ENCODE peak calls at places on chromosomes 2 and 18, in five cellular contexts. One of them, this sample, is unnamed.

GRCh38 chr2:190344275-190344827 is 962 bp downstream of the INPP1 start:
- DNase-seq in GM13976: peak; percentile 76
- DNase-seq in stimulated activated CD8-positive, alpha-beta memory T cell treated with anti-CD3 and anti-CD28 coated beads, Interleukin-7, amount 100 ng/mL, for 1 hour: no peak
- DNase-seq in NCI-H2171 treated with DMSO at 0.1 percent for 48 hours: no peak
- DNase-seq in GM03348: no peak
- DNase-seq in this sample: no peak

GRCh38 chr2:238060542-238061309 is at the start of gene SCLY:
- DNase-seq in stimulated activated CD8-positive, alpha-beta memory T cell treated with anti-CD3 and anti-CD28 coated beads, Interleukin-7, amount 100 ng/mL, for 1 hour: peak; percentile 91
- DNase-seq in GM13976: peak; percentile 99
- DNase-seq in NCI-H2171 treated with DMSO at 0.1 percent for 48 hours: peak; percentile 77
- DNase-seq in GM03348: peak; percentile 100
- DNase-seq in this sample: peak; percentile 97

GRCh38 chr18:58726671-58727070 is 55.4 kb downstream of the MALT1 start:
- DNase-seq in GM13976: no peak
- DNase-seq in GM03348: no peak
- DNase-seq in NCI-H2171 treated with DMSO at 0.1 percent for 48 hours: no peak
- DNase-seq in stimulated activated CD8-positive, alpha-beta memory T cell treated with anti-CD3 and anti-CD28 coated beads, Interleukin-7, amount 100 ng/mL, for 1 hour: no peak
- DNase-seq in this sample: no peak

GRCh38 chr2:179655627-179656026 is 205.8 kb downstream of the ZNF385B start:
- DNase-seq in GM03348: peak; percentile 26
- DNase-seq in stimulated activated CD8-positive, alpha-beta memory T cell treated with anti-CD3 and anti-CD28 coated beads, Interleukin-7, amount 100 ng/mL, for 1 hour: no peak
- DNase-seq in GM13976: no peak
- DNase-seq in NCI-H2171 treated with DMSO at 0.1 percent for 48 hours: no peak
- DNase-seq in this sample: no peak

GRCh38 chr2:186544255-186544675 is 45.6 kb upstream of the ITGAV start:
- DNase-seq in GM03348: peak; percentile 63
- DNase-seq in NCI-H2171 treated with DMSO at 0.1 percent for 48 hours: no peak
- DNase-seq in stimulated activated CD8-positive, alpha-beta memory T cell treated with anti-CD3 and anti-CD28 coated beads, Interleukin-7, amount 100 ng/mL, for 1 hour: no peak
- DNase-seq in GM13976: no peak
- DNase-seq in this sample: no peak

GRCh38 chr2:5234563-5234962 is 457.6 kb upstream of the SOX11 start:
- DNase-seq in NCI-H2171 treated with DMSO at 0.1 percent for 48 hours: no peak
- DNase-seq in GM03348: no peak
- DNase-seq in GM13976: no peak
- DNase-seq in stimulated activated CD8-positive, alpha-beta memory T cell treated with anti-CD3 and anti-CD28 coated beads, Interleukin-7, amount 100 ng/mL, for 1 hour: no peak
- DNase-seq in this sample: no peak

GRCh38 chr2:150924862-150925261 is 336.8 kb downstream of the RBM43 start:
- DNase-seq in GM13976: no peak
- DNase-seq in stimulated activated CD8-positive, alpha-beta memory T cell treated with anti-CD3 and anti-CD28 coated beads, Interleukin-7, amount 100 ng/mL, for 1 hour: no peak
- DNase-seq in GM03348: no peak
- DNase-seq in NCI-H2171 treated with DMSO at 0.1 percent for 48 hours: no peak
- DNase-seq in this sample: no peak

GRCh38 chr2:85215074-85216050 is 82.2 kb downstream of the TCF7L1 start:
- DNase-seq in GM13976: no peak
- DNase-seq in NCI-H2171 treated with DMSO at 0.1 percent for 48 hours: peak; percentile 13
- DNase-seq in stimulated activated CD8-positive, alpha-beta memory T cell treated with anti-CD3 and anti-CD28 coated beads, Interleukin-7, amount 100 ng/mL, for 1 hour: no peak
- DNase-seq in GM03348: peak; percentile 84
- DNase-seq in this sample: no peak

GRCh38 chr18:21534327-21534726 is 66.2 kb downstream of the ESCO1 start:
- DNase-seq in GM13976: no peak
- DNase-seq in GM03348: no peak
- DNase-seq in stimulated activated CD8-positive, alpha-beta memory T cell treated with anti-CD3 and anti-CD28 coated beads, Interleukin-7, amount 100 ng/mL, for 1 hour: no peak
- DNase-seq in NCI-H2171 treated with DMSO at 0.1 percent for 48 hours: no peak
- DNase-seq in this sample: no peak

GRCh38 chr18:56333846-56334245 is 304.5 kb downstream of the TXNL1 start:
- DNase-seq in stimulated activated CD8-positive, alpha-beta memory T cell treated with anti-CD3 and anti-CD28 coated beads, Interleukin-7, amount 100 ng/mL, for 1 hour: no peak
- DNase-seq in GM13976: no peak
- DNase-seq in GM03348: no peak
- DNase-seq in NCI-H2171 treated with DMSO at 0.1 percent for 48 hours: no peak
- DNase-seq in this sample: no peak

GRCh38 chr2:238169021-238169707 is 10.4 kb downstream of the ERFE start:
- DNase-seq in GM03348: peak; percentile 82
- DNase-seq in GM13976: no peak
- DNase-seq in NCI-H2171 treated with DMSO at 0.1 percent for 48 hours: no peak
- DNase-seq in stimulated activated CD8-positive, alpha-beta memory T cell treated with anti-CD3 and anti-CD28 coated beads, Interleukin-7, amount 100 ng/mL, for 1 hour: no peak
- DNase-seq in this sample: no peak

GRCh38 chr2:128277961-128278681 is 40.5 kb downstream of the HS6ST1 start:
- DNase-seq in stimulated activated CD8-positive, alpha-beta memory T cell treated with anti-CD3 and anti-CD28 coated beads, Interleukin-7, amount 100 ng/mL, for 1 hour: no peak
- DNase-seq in GM03348: no peak
- DNase-seq in NCI-H2171 treated with DMSO at 0.1 percent for 48 hours: no peak
- DNase-seq in GM13976: no peak
- DNase-seq in this sample: no peak

GRCh38 chr2:240426797-240427721 is 8.4 kb upstream of the GPC1 start:
- DNase-seq in GM03348: no peak
- DNase-seq in NCI-H2171 treated with DMSO at 0.1 percent for 48 hours: no peak
- DNase-seq in stimulated activated CD8-positive, alpha-beta memory T cell treated with anti-CD3 and anti-CD28 coated beads, Interleukin-7, amount 100 ng/mL, for 1 hour: no peak
- DNase-seq in GM13976: no peak
- DNase-seq in this sample: no peak

GRCh38 chr18:32271649-32272324 is 81.9 kb downstream of the MEP1B start:
- DNase-seq in NCI-H2171 treated with DMSO at 0.1 percent for 48 hours: peak; percentile 11
- DNase-seq in GM13976: peak; percentile 68
- DNase-seq in stimulated activated CD8-positive, alpha-beta memory T cell treated with anti-CD3 and anti-CD28 coated beads, Interleukin-7, amount 100 ng/mL, for 1 hour: no peak
- DNase-seq in GM03348: peak; percentile 82
- DNase-seq in this sample: peak; percentile 27

GRCh38 chr2:43083710-43084698 is 142.4 kb downstream of the ZFP36L2 start:
- DNase-seq in stimulated activated CD8-positive, alpha-beta memory T cell treated with anti-CD3 and anti-CD28 coated beads, Interleukin-7, amount 100 ng/mL, for 1 hour: no peak
- DNase-seq in GM13976: no peak
- DNase-seq in NCI-H2171 treated with DMSO at 0.1 percent for 48 hours: no peak
- DNase-seq in GM03348: peak; percentile 78
- DNase-seq in this sample: no peak

GRCh38 chr2:204686415-204686814 is 141.1 kb downstream of the PARD3B start:
- DNase-seq in stimulated activated CD8-positive, alpha-beta memory T cell treated with anti-CD3 and anti-CD28 coated beads, Interleukin-7, amount 100 ng/mL, for 1 hour: no peak
- DNase-seq in GM03348: peak; percentile 27
- DNase-seq in NCI-H2171 treated with DMSO at 0.1 percent for 48 hours: no peak
- DNase-seq in GM13976: no peak
- DNase-seq in this sample: no peak

GRCh38 chr18:61748024-61748423 is 144.8 kb downstream of the RNF152 start:
- DNase-seq in NCI-H2171 treated with DMSO at 0.1 percent for 48 hours: no peak
- DNase-seq in GM13976: no peak
- DNase-seq in GM03348: no peak
- DNase-seq in stimulated activated CD8-positive, alpha-beta memory T cell treated with anti-CD3 and anti-CD28 coated beads, Interleukin-7, amount 100 ng/mL, for 1 hour: no peak
- DNase-seq in this sample: peak; percentile 54

GRCh38 chr18:48657446-48658120 is 118.8 kb downstream of the CTIF start:
- DNase-seq in NCI-H2171 treated with DMSO at 0.1 percent for 48 hours: no peak
- DNase-seq in GM13976: no peak
- DNase-seq in GM03348: no peak
- DNase-seq in stimulated activated CD8-positive, alpha-beta memory T cell treated with anti-CD3 and anti-CD28 coated beads, Interleukin-7, amount 100 ng/mL, for 1 hour: no peak
- DNase-seq in this sample: no peak

GRCh38 chr18:34659579-34660517 is 50.2 kb upstream of the DTNA start:
- DNase-seq in NCI-H2171 treated with DMSO at 0.1 percent for 48 hours: no peak
- DNase-seq in stimulated activated CD8-positive, alpha-beta memory T cell treated with anti-CD3 and anti-CD28 coated beads, Interleukin-7, amount 100 ng/mL, for 1 hour: no peak
- DNase-seq in GM13976: no peak
- DNase-seq in GM03348: peak; percentile 88
- DNase-seq in this sample: peak; percentile 77

GRCh38 chr2:158497486-158497885 is 40.7 kb downstream of the PKP4 start:
- DNase-seq in NCI-H2171 treated with DMSO at 0.1 percent for 48 hours: no peak
- DNase-seq in GM13976: no peak
- DNase-seq in stimulated activated CD8-positive, alpha-beta memory T cell treated with anti-CD3 and anti-CD28 coated beads, Interleukin-7, amount 100 ng/mL, for 1 hour: no peak
- DNase-seq in GM03348: no peak
- DNase-seq in this sample: no peak

GRCh38 chr2:101893676-101894381 is 97.9 kb upstream of the IL1R2 start:
- DNase-seq in GM13976: no peak
- DNase-seq in GM03348: no peak
- DNase-seq in NCI-H2171 treated with DMSO at 0.1 percent for 48 hours: no peak
- DNase-seq in stimulated activated CD8-positive, alpha-beta memory T cell treated with anti-CD3 and anti-CD28 coated beads, Interleukin-7, amount 100 ng/mL, for 1 hour: no peak
- DNase-seq in this sample: no peak

GRCh38 chr18:67997496-67997895 is 481.0 kb upstream of the DSEL start:
- DNase-seq in GM13976: no peak
- DNase-seq in NCI-H2171 treated with DMSO at 0.1 percent for 48 hours: no peak
- DNase-seq in GM03348: no peak
- DNase-seq in stimulated activated CD8-positive, alpha-beta memory T cell treated with anti-CD3 and anti-CD28 coated beads, Interleukin-7, amount 100 ng/mL, for 1 hour: no peak
- DNase-seq in this sample: no peak

GRCh38 chr2:9207641-9208301 is 1.2 kb downstream of the ASAP2 start:
- DNase-seq in stimulated activated CD8-positive, alpha-beta memory T cell treated with anti-CD3 and anti-CD28 coated beads, Interleukin-7, amount 100 ng/mL, for 1 hour: no peak
- DNase-seq in GM03348: peak; percentile 49
- DNase-seq in GM13976: peak; percentile 38
- DNase-seq in NCI-H2171 treated with DMSO at 0.1 percent for 48 hours: peak; percentile 83
- DNase-seq in this sample: no peak

GRCh38 chr2:62794791-62795190 is 89.3 kb downstream of the EHBP1 start:
- DNase-seq in NCI-H2171 treated with DMSO at 0.1 percent for 48 hours: peak; percentile 55
- DNase-seq in GM03348: no peak
- DNase-seq in GM13976: no peak
- DNase-seq in stimulated activated CD8-positive, alpha-beta memory T cell treated with anti-CD3 and anti-CD28 coated beads, Interleukin-7, amount 100 ng/mL, for 1 hour: no peak
- DNase-seq in this sample: peak; percentile 62

This sample was measured in NCI-H446.